ENCODE peak calls at places on chromosome 9, in seven cellular contexts. Y is stimulated activated CD4-positive, alpha-beta T cell treated with anti-CD3 and anti-CD28 coated beads, Interleukin-1b, Interleukin-23, amount 100 ng/mL, for 4 hours; J is fibroblast of the conjunctiva; P is A172; N is activated CD8-positive, alpha-beta memory T cell treated with anti-CD3 and anti-CD28 coated beads, Interleukin-2, amount 50 U/mL, for 48 hours; T is heart left ventricle; M is ureter. Q is an unnamed sample.

GRCh38 chr9:116935149-116935897 is 248.2 kb downstream of the TRIM32 start:
- DNase-seq in Y (no peak), J (no peak), P (no peak), N (no peak), T (no peak), M (no peak), Q (no peak)

GRCh38 chr9:70121818-70122436 is 78.3 kb downstream of the MAMDC2 start:
- DNase-seq in Y (no peak), J (no peak), P (no peak), N (no peak), T (no peak), M (no peak), Q (no peak)

GRCh38 chr9:38083858-38084555 is 15.0 kb upstream of the SHB start:
- DNase-seq in Y (no peak), J (no peak), P (no peak), N (peak; percentile 30), T (no peak), M (no peak), Q (no peak)

GRCh38 chr9:130824079-130824478 is 11.0 kb upstream of the ABL1 start:
- DNase-seq in Y (no peak), J (no peak), P (no peak), N (no peak), T (no peak), M (no peak), Q (no peak)

GRCh38 chr9:91298304-91298703 is 63.4 kb downstream of the AUH start:
- DNase-seq in Y (no peak), J (no peak), P (no peak), N (no peak), T (no peak), M (no peak), Q (no peak)

GRCh38 chr9:5612187-5612535 is 16.7 kb upstream of the RIC1 start:
- DNase-seq in Y (no peak), J (no peak), P (no peak), N (no peak), T (no peak), M (no peak), Q (no peak)

GRCh38 chr9:133058550-133059320 is 3.0 kb upstream of the CEL start:
- DNase-seq in Y (no peak), J (no peak), P (no peak), N (no peak), T (no peak), M (no peak), Q (no peak)

GRCh38 chr9:109143881-109144562 is 23.0 kb downstream of the FRRS1L start:
- DNase-seq in Y (no peak), J (no peak), P (peak; percentile 91), N (no peak), T (no peak), M (no peak), Q (no peak)

GRCh38 chr9:120761011-120761410 is 32.2 kb downstream of the FBXW2 start:
- DNase-seq in Y (no peak), J (no peak), P (no peak), N (no peak), T (no peak), M (no peak), Q (no peak)

GRCh38 chr9:129221979-129222635 is 44.0 kb upstream of the IER5L start:
- DNase-seq in Y (no peak), J (no peak), P (no peak), N (no peak), T (no peak), M (no peak), Q (no peak)

GRCh38 chr9:82670000-82670399 is 392.9 kb downstream of the RASEF start:
- DNase-seq in Y (no peak), J (no peak), P (no peak), N (no peak), T (no peak), M (no peak), Q (no peak)